ENCODE peak calls at places on chromosomes 16 and 17, in four cellular contexts. L is A549, T is HepG2, S is esophagus squamous epithelium. Z is an unnamed sample. For H3K4me1, the result is how much of the 10 kb centered on the place peaks cover.

GRCh38 chr16:86355538-86355937 is 154.8 kb upstream of the FOXF1 start:
- DNase-seq in S (no peak), L (no peak), T (no peak), Z (no peak)

GRCh38 chr16:20897897-20898296 is 2.3 kb downstream of the DCUN1D3 start:
- DNase-seq in S (no peak), L (no peak), T (no peak), Z (no peak)

GRCh38 chr17:30290696-30291570 is 811 bp downstream of the BLMH start:
- DNase-seq in T (peak), L (peak), S (no peak), Z (peak)

GRCh38 chr16:66207864-66208226 is 158.6 kb upstream of the CDH5 start:
- DNase-seq in S (no peak), T (no peak), L (no peak), Z (no peak)

GRCh38 chr17:36979585-36979941 is 30.8 kb downstream of the AATF start:
- DNase-seq in S (no peak), L (no peak), T (no peak), Z (no peak)

GRCh38 chr17:16945513-16946201 is 26.3 kb downstream of the TNFRSF13B start:
- DNase-seq in L (no peak), T (no peak), S (no peak), Z (peak)

GRCh38 chr17:42200702-42201101 is 6.4 kb upstream of the GHDC start:
- DNase-seq in S (no peak), L (no peak), T (no peak), Z (no peak)

GRCh38 chr17:4533522-4534502 is 21.4 kb downstream of the MYBBP1A start:
- DNase-seq in S (no peak), L (peak), T (peak), Z (no peak)

GRCh38 chr16:4266372-4266771 is 6.5 kb downstream of the TFAP4 start:
- DNase-seq in L (peak), S (no peak), T (peak), Z (no peak)

DNA sequence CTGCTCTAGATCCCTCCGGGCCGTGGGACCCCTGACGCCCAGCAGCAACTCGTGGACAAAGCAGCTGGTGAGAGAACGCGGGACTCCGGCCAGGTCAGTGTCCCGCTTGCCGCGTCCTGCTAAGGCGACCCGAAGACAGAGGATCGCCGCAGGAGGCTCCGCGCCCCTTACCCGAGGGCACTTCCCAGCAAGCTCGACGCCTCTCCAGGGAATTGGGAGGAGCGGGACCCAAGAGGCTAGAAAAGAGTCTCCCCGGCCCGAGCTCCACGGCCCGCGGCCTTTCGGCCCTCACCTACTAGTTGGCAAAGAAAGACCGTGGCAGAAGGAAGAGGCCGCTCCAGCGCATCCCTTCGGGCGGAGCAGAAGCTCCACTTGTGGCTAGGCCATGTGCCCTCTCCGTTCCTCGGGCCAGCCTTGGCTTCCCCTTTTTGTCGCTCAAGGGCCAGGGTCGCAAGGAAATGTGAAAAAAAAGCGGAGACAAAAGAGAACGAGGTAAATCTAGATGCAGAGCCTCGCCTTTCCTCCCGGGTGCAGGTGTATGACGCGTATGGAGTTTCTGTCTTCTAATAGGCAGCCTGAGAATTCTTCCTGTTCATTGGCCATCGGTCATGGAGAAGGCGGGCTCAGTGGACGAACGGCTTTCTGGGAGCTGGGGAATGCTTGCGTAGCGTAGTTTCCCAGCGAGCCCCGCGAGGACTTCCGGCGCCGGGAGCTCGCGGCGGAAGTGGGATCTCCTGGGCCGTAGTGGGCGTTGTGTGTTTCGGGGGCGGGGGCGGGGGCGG is at the start of gene ZNF213:
- DNase-seq in L (peak), T (peak), S (peak), Z (peak)
- TF ChIP-seq POLR2A in L (no peak), T (no peak), S (peak), Z (peak)

GRCh38 chr17:40559954-40560591 is 5.2 kb downstream of the CCR7 start:
- DNase-seq in L (peak), T (peak), S (no peak), Z (peak)
- H3K4me1 ChIP-seq in L (half or more), T (half or more), S (half or more), Z (half or more)

GRCh38 chr17:50188521-50189395 is 12.7 kb downstream of the COL1A1 start:
- DNase-seq in L (no peak), T (no peak), S (no peak), Z (no peak)
- H3K27ac ChIP-seq in L (peak), T (no peak), S (peak), Z (peak)

DNA sequence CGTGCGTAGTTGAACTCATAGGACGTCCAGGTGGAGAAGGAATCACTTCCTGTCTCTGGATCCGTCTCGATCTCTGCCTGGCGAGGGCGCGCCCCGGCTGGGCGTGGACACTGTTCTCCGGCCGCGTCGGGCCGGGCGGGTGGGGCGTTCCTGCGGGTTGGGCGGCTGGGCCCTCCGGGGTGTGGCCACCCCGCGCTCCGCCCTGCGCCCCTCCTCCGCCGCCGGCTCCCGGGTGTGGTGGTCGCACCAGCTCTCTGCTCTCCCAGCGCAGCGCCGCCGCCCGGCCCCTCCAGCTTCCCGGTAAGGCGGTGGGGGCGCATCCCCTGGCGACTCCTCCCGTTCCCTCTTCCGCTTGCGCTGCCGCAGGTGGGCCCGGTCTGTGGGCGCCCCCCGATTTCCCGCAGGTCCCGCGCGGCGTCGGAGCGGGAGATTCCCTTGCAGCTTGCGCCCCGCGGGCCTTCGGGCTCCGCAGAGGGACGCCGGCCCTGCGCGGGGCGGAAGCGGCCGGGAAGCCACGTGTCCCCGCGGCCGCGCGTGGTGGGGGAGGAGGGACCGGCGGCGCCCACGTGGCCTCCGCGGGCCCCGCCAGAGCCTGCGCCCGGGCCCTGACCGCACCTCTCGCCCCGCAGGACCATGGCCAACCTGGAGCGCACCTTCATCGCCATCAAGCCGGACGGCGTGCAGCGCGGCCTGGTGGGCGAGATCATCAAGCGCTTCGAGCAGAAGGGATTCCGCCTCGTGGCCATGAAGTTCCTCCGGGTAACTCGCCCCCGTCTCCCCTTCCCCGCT is at the start of gene NME2:
- DNase-seq in L (peak), S (peak), T (peak), Z (peak)
- TF ChIP-seq POLR2A in L (peak), S (peak), T (peak), Z (peak)